ENCODE peak calls at places on chromosomes 6 and 20, in five cellular contexts. K, P, D, C and Y are unnamed samples.

GRCh38 chr6:169702640-169703246 is 817 bp downstream of the C6orf120 start:
- DNase-seq in K (peak), P (no peak), D (no peak), C (no peak), Y (peak)

GRCh38 chr6:34319471-34319885 is 70.7 kb upstream of the SMIM29 start:
- DNase-seq in K (no peak), P (no peak), D (no peak), C (no peak), Y (peak)

GRCh38 chr20:61449057-61449456 is 197.0 kb downstream of the CDH4 start:
- DNase-seq in K (no peak), P (no peak), D (no peak), C (no peak), Y (no peak)

GRCh38 chr6:17869010-17869752 is 118.3 kb downstream of the KIF13A start:
- DNase-seq in K (peak), P (no peak), D (no peak), C (no peak), Y (no peak)

GRCh38 chr20:2301164-2301622 is 5.4 kb downstream of the TGM3 start:
- DNase-seq in K (no peak), P (no peak), D (no peak), C (peak), Y (no peak)

GRCh38 chr6:141484726-141485125 is 648.0 kb upstream of the GJE1 start:
- DNase-seq in K (no peak), P (no peak), D (no peak), C (peak), Y (no peak)

GRCh38 chr20:48831702-48832422 is 4.1 kb upstream of the PREX1 start:
- DNase-seq in K (peak), P (peak), D (no peak), C (peak), Y (peak)

GRCh38 chr6:9044426-9044825 is 609.1 kb upstream of the SLC35B3 start:
- DNase-seq in K (no peak), P (no peak), D (no peak), C (no peak), Y (no peak)

GRCh38 chr6:138931660-138932059 is 56.4 kb downstream of the REPS1 start:
- DNase-seq in K (no peak), P (no peak), D (no peak), C (no peak), Y (no peak)

GRCh38 chr20:45010399-45010828 is 44.1 kb downstream of the STK4 start:
- DNase-seq in K (no peak), P (no peak), D (no peak), C (peak), Y (no peak)

GRCh38 chr6:33173228-33174180 is 18.8 kb downstream of the COL11A2 start:
- DNase-seq in K (no peak), P (no peak), D (no peak), C (no peak), Y (no peak)

GRCh38 chr6:127176175-127176574 is 57.7 kb downstream of the RSPO3 start:
- DNase-seq in K (no peak), P (no peak), D (no peak), C (peak), Y (no peak)

GRCh38 chr6:119887671-119888070 is 538.1 kb upstream of the MAN1A1 start:
- DNase-seq in K (peak), P (no peak), D (no peak), C (no peak), Y (no peak)

GRCh38 chr20:35563834-35564233 is 22.0 kb downstream of the ERGIC3 start:
- DNase-seq in K (no peak), P (no peak), D (no peak), C (no peak), Y (no peak)

GRCh38 chr20:35555951-35556645 is 14.2 kb downstream of the ERGIC3 start:
- DNase-seq in K (no peak), P (no peak), D (no peak), C (no peak), Y (no peak)

GRCh38 chr20:33415948-33416347 is 14.6 kb upstream of the CDK5RAP1 start:
- DNase-seq in K (peak), P (no peak), D (no peak), C (peak), Y (peak)

GRCh38 chr6:90477366-90477765 is 109.5 kb downstream of the MAP3K7 start:
- DNase-seq in K (no peak), P (no peak), D (no peak), C (no peak), Y (no peak)

GRCh38 chr6:90478789-90479602 is 107.9 kb downstream of the MAP3K7 start:
- DNase-seq in K (peak), P (peak), D (peak), C (peak), Y (peak)

GRCh38 chr6:90479603-90479926 is 107.3 kb downstream of the MAP3K7 start:
- DNase-seq in K (no peak), P (no peak), D (no peak), C (no peak), Y (no peak)

GRCh38 chr6:90483116-90483839 is 103.6 kb downstream of the MAP3K7 start:
- DNase-seq in K (no peak), P (no peak), D (no peak), C (peak), Y (no peak)

GRCh38 chr6:90478278-90478677 is 108.6 kb downstream of the MAP3K7 start:
- DNase-seq in K (peak), P (no peak), D (no peak), C (no peak), Y (no peak)
- TF ChIP-seq CTCF in K (peak), P (no peak), D (no peak), C (no peak), Y (no peak)

GRCh38 chr6:21022343-21023107 is 488.3 kb downstream of the CDKAL1 start:
- DNase-seq in K (no peak), P (no peak), D (peak), C (peak), Y (peak)
- TF ChIP-seq CTCF in K (no peak), P (no peak), D (no peak), C (no peak), Y (no peak)

GRCh38 chr20:53956013-53956715 is 114.2 kb downstream of the BCAS1 start:
- DNase-seq in K (no peak), P (no peak), D (no peak), C (no peak), Y (no peak)

GRCh38 chr20:53954734-53955658 is 115.4 kb downstream of the BCAS1 start:
- DNase-seq in K (no peak), P (no peak), D (no peak), C (no peak), Y (no peak)

GRCh38 chr20:53959849-53960585 is 110.4 kb downstream of the BCAS1 start:
- DNase-seq in K (no peak), P (no peak), D (no peak), C (peak), Y (no peak)

GRCh38 chr20:53958240-53958639 is 112.2 kb downstream of the BCAS1 start:
- DNase-seq in K (no peak), P (no peak), D (no peak), C (no peak), Y (no peak)

DNA sequence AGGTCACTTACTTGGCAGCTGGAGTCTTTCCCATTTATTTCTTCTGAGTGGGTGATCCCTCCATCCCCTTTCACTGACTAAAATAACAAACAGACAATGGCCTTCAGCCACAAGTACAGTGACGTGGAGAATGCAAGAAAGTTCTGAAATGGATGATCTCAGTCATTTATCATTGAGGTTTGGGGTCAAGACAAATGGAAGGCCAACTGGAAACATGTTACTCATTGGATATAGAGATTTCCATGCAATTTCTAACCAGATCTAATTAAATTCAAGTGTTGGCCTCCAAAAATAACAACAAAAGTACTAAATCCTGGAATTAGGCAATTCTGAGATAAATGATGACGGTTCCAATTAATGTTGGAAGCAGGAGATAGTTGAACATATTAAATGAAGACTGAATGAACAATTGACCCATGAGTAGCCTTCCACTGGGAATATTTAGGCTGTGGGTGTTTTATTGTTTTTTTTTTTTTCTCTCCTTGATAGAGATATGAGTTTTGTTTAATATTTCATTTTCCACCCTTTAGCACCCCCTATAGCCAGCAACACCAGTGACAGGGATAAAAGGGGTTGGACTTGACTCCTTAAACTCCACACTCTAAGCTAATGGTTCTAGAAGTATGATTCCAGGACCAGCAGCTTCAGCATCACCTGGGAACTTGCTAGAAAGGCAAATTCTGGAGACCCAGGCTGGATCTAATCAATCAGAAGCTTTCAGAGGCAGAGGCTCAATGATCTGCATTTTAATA is 112.8 kb downstream of the BCAS1 start:
- DNase-seq in K (no peak), P (no peak), D (no peak), C (peak), Y (no peak)
- TF ChIP-seq CTCF in K (no peak), P (no peak), D (no peak), C (peak), Y (peak)

GRCh38 chr6:43814865-43815264 is 44.9 kb downstream of the VEGFA start:
- DNase-seq in K (no peak), P (no peak), D (no peak), C (no peak), Y (no peak)
- TF ChIP-seq CTCF in K (no peak), P (no peak), D (no peak), C (no peak), Y (no peak)

GRCh38 chr20:7926767-7927166 is 13.5 kb downstream of the HAO1 start:
- DNase-seq in K (peak), P (no peak), D (peak), C (peak), Y (peak)
- TF ChIP-seq CTCF in K (peak), P (peak), D (no peak), C (peak), Y (no peak)

GRCh38 chr6:153024401-153025017 is 22.0 kb upstream of the MTRF1L start:
- DNase-seq in K (peak), P (no peak), D (peak), C (peak), Y (peak)
- TF ChIP-seq CTCF in K (peak), P (peak), D (peak), C (peak), Y (peak)

GRCh38 chr6:4856779-4857178 is 80.6 kb downstream of the CDYL start:
- DNase-seq in K (no peak), P (no peak), D (no peak), C (no peak), Y (no peak)
- TF ChIP-seq CTCF in K (peak), P (no peak), D (no peak), C (no peak), Y (no peak)

GRCh38 chr6:125509477-125509876 is 207.7 kb upstream of the HDDC2 start:
- DNase-seq in K (no peak), P (no peak), D (no peak), C (no peak), Y (no peak)

GRCh38 chr6:125513978-125514377 is 212.2 kb upstream of the HDDC2 start:
- DNase-seq in K (no peak), P (no peak), D (no peak), C (no peak), Y (no peak)

GRCh38 chr6:125510405-125510804 is 208.6 kb upstream of the HDDC2 start:
- DNase-seq in K (no peak), P (no peak), D (no peak), C (no peak), Y (no peak)

GRCh38 chr6:125511809-125512341 is 210.1 kb upstream of the HDDC2 start:
- DNase-seq in K (no peak), P (no peak), D (no peak), C (peak), Y (no peak)

DNA sequence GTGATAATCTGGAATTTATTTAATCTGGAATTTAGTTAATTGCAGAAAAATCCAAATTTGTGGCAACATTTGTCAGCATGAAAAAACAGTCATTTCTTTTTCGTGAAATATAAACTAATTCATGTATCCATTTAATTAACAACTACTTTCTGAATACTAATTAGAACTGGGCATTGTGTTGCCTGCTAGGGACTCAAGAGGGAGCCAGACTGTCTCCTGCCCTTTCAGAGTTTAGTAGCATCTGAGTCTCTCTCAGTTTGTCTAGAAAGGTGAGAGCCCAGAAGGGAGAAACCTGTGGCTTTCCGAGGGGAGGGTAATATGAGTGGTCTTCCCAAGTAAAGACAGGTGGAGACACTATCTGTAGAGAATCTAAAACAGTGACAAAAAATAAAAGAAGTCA is 210.9 kb upstream of the HDDC2 start:
- DNase-seq in K (no peak), P (no peak), D (peak), C (no peak), Y (no peak)
- TF ChIP-seq CTCF in K (peak), P (no peak), D (peak), C (peak), Y (peak)